ENCODE peak calls at places on chromosome 19, in seven cellular contexts. M is heart left ventricle; E is neural progenitor cell; W is substantia nigra; S is left lung; B is uterus; R is CD4-positive, CD25-positive, alpha-beta regulatory T cell. X is an unnamed sample.

GRCh38 chr19:23832717-23833327 is 74.1 kb upstream of the ZNF681 start:
- DNase-seq in E (no peak), S (no peak), R (no peak), W (no peak), M (no peak), B (no peak), X (no peak)

GRCh38 chr19:43957891-43958290 is 6.9 kb downstream of the ZNF221 start:
- DNase-seq in E (no peak), W (no peak), B (no peak), R (no peak), M (no peak), S (no peak), X (no peak)

GRCh38 chr19:48635966-48636858 is 967 bp downstream of the DBP start:
- DNase-seq in E (peak; percentile 46), W (peak; percentile 49), R (peak; percentile 34), M (peak; percentile 69), S (no peak), B (peak; percentile 66), X (no peak)

GRCh38 chr19:17755977-17756670 is 4.8 kb downstream of the FCHO1 start:
- DNase-seq in W (peak; percentile 89), E (peak; percentile 94), M (no peak), B (no peak), S (no peak), R (peak; percentile 23), X (peak; percentile 35)

GRCh38 chr19:48419158-48419920 is 25.9 kb downstream of the GRIN2D start:
- DNase-seq in S (peak; percentile 74), B (no peak), W (peak; percentile 12), M (no peak), R (peak; percentile 58), E (peak; percentile 85), X (peak; percentile 52)

GRCh38 chr19:38042132-38042531 is 135.1 kb downstream of the SIPA1L3 start:
- DNase-seq in R (no peak), B (no peak), M (no peak), S (no peak), W (no peak), E (no peak), X (no peak)

GRCh38 chr19:52923782-52924593 is 760 bp upstream of the ZNF888 start:
- DNase-seq in M (peak; percentile 69), E (no peak), R (no peak), W (no peak), S (peak; percentile 86), B (peak; percentile 52), X (no peak)

GRCh38 chr19:16915135-16915534 is 26.3 kb downstream of the F2RL3 start:
- DNase-seq in R (no peak), S (peak; percentile 8), W (no peak), E (no peak), B (no peak), M (no peak), X (no peak)

GRCh38 chr19:10339380-10339960 is at the start of gene ICAM3:
- DNase-seq in S (peak; percentile 94), R (peak; percentile 35), E (no peak), M (no peak), B (no peak), W (no peak), X (peak; percentile 64)

GRCh38 chr19:55095260-55096060 is 19.8 kb downstream of the EPS8L1 start:
- DNase-seq in S (no peak), B (no peak), W (no peak), R (no peak), M (no peak), E (peak; percentile 48), X (no peak)

GRCh38 chr19:7677664-7678311 is 898 bp downstream of the MCEMP1 start:
- DNase-seq in E (no peak), R (no peak), M (no peak), S (no peak), B (no peak), W (no peak), X (no peak)

GRCh38 chr19:15679089-15679488 is 6.2 kb downstream of the CYP4F12 start:
- DNase-seq in R (no peak), M (no peak), E (no peak), S (no peak), W (no peak), B (no peak), X (no peak)

GRCh38 chr19:33796164-33797100 is at the start of gene KCTD15:
- DNase-seq in M (peak; percentile 43), S (no peak), E (peak; percentile 92), R (no peak), B (peak; percentile 55), W (no peak), X (no peak)

GRCh38 chr19:391199-391557 is 17.8 kb downstream of the C2CD4C start:
- DNase-seq in B (no peak), W (no peak), E (no peak), M (no peak), R (no peak), S (no peak), X (no peak)

GRCh38 chr19:7450243-7451223 is 38.3 kb downstream of the PEX11G start:
- DNase-seq in W (no peak), E (peak; percentile 36), M (no peak), R (no peak), S (no peak), B (no peak), X (no peak)

GRCh38 chr19:47186337-47187022 is 44.5 kb downstream of the BBC3 start:
- DNase-seq in S (no peak), B (no peak), R (peak; percentile 53), W (no peak), E (no peak), M (no peak), X (peak; percentile 71)

GRCh38 chr19:30153326-30154210 is 211.5 kb downstream of the URI1 start:
- DNase-seq in B (no peak), R (no peak), E (no peak), W (no peak), S (no peak), M (no peak), X (no peak)

GRCh38 chr19:56097306-56097705 is 23.8 kb downstream of the ZNF787 start:
- DNase-seq in M (no peak), B (no peak), E (no peak), S (no peak), W (no peak), R (no peak), X (no peak)

GRCh38 chr19:56099638-56100539 is 21.2 kb downstream of the ZNF787 start:
- DNase-seq in S (peak; percentile 70), W (no peak), M (no peak), B (no peak), E (no peak), R (no peak), X (no peak)

GRCh38 chr19:56098731-56099577 is 22.1 kb downstream of the ZNF787 start:
- DNase-seq in R (no peak), B (no peak), M (no peak), W (no peak), S (peak; percentile 57), E (no peak), X (no peak)

GRCh38 chr19:56096665-56097064 is 24.4 kb downstream of the ZNF787 start:
- DNase-seq in M (no peak), S (no peak), E (no peak), R (no peak), W (no peak), B (no peak), X (no peak)

GRCh38 chr19:56097776-56098175 is 23.3 kb downstream of the ZNF787 start:
- DNase-seq in M (no peak), W (no peak), R (no peak), E (no peak), S (peak; percentile 39), B (no peak), X (no peak)
- H3K27ac ChIP-seq in M (no peak overlapping the region), W (no peak overlapping the region), R (no peak overlapping the region), E (no peak overlapping the region), S (no peak overlapping the region), B (no peak overlapping the region), X (no peak overlapping the region)

GRCh38 chr19:2977001-2977685 is at the start of gene TLE6:
- DNase-seq in E (peak; percentile 98), M (peak; percentile 96), B (peak; percentile 96), R (peak; percentile 88), W (peak; percentile 80), S (peak; percentile 94), X (peak; percentile 91)
- H3K27ac ChIP-seq in E (no peak within 1 kb of the TSS), M (peak within 1 kb of the TSS; percentile 54), B (peak within 1 kb of the TSS; percentile 67), R (no peak within 1 kb of the TSS), W (peak within 1 kb of the TSS; percentile 12), S (no peak within 1 kb of the TSS), X (no peak within 1 kb of the TSS)

GRCh38 chr19:45175663-45176345 is 2.2 kb downstream of the TRAPPC6A start:
- DNase-seq in R (no peak), B (no peak), M (no peak), E (no peak), W (no peak), S (no peak), X (no peak)
- H3K27ac ChIP-seq in R (no peak overlapping the region), B (no peak overlapping the region), M (no peak overlapping the region), E (no peak overlapping the region), W (no peak overlapping the region), S (no peak overlapping the region), X (no peak overlapping the region)

GRCh38 chr19:51240866-51241265 is 10.0 kb upstream of the SIGLECL1 start:
- DNase-seq in W (no peak), E (no peak), S (no peak), B (no peak), M (no peak), R (no peak), X (no peak)

GRCh38 chr19:51246153-51246552 is 4.7 kb upstream of the SIGLECL1 start:
- DNase-seq in W (no peak), S (no peak), E (no peak), R (no peak), M (no peak), B (no peak), X (no peak)

GRCh38 chr19:51247972-51248371 is 2.9 kb upstream of the SIGLECL1 start:
- DNase-seq in E (no peak), R (no peak), S (no peak), W (no peak), B (no peak), M (no peak), X (no peak)

GRCh38 chr19:51242881-51243280 is 8.0 kb upstream of the SIGLECL1 start:
- DNase-seq in M (no peak), W (no peak), S (no peak), B (no peak), E (no peak), R (no peak), X (no peak)
- H3K27ac ChIP-seq in M (no peak overlapping the region), W (no peak overlapping the region), S (no peak overlapping the region), B (no peak overlapping the region), E (no peak overlapping the region), R (no peak overlapping the region), X (no peak overlapping the region)

GRCh38 chr19:40423938-40424337 is 1.9 kb downstream of the SERTAD1 start:
- DNase-seq in B (no peak), S (no peak), R (no peak), E (no peak), W (no peak), M (no peak), X (no peak)
- H3K27ac ChIP-seq in B (peak overlapping the region; percentile 98), S (peak overlapping the region; percentile 98), R (peak overlapping the region; percentile 96), E (no peak overlapping the region), W (no peak overlapping the region), M (peak overlapping the region; percentile 100), X (no peak overlapping the region)